ENCODE peak calls at places on chromosomes 5 and 9, in eight cellular contexts. U is lower leg skin, L is upper lobe of left lung, V is uterus, N is heart left ventricle, X is body of pancreas, T is esophagus squamous epithelium, B is stomach. Z is an unnamed sample.

GRCh38 chr5:88290801-88291200 is 22.2 kb upstream of the TMEM161B start:
- DNase-seq in U (no peak), T (no peak), N (no peak), B (no peak), V (no peak), X (no peak), L (no peak), Z (no peak)

GRCh38 chr9:125987420-125987819 is 240.2 kb downstream of the PBX3 start:
- DNase-seq in N (no peak), X (no peak), T (no peak), V (no peak), B (no peak), U (no peak), L (no peak), Z (no peak)

GRCh38 chr5:52743012-52743411 is 44.7 kb upstream of the ITGA1 start:
- DNase-seq in L (no peak), B (no peak), X (no peak), T (no peak), U (no peak), N (no peak), V (no peak), Z (no peak)

GRCh38 chr9:136546697-136547481 is 1.0 kb upstream of the NOTCH1 start:
- DNase-seq in B (peak; percentile 83), U (peak; percentile 72), V (peak; percentile 87), X (peak; percentile 88), L (peak; percentile 80), N (peak; percentile 85), T (no peak), Z (no peak)

GRCh38 chr5:146510528-146510927 is 5.5 kb downstream of the GPR151 start:
- DNase-seq in V (no peak), U (no peak), N (no peak), X (no peak), T (no peak), B (no peak), L (no peak), Z (no peak)

GRCh38 chr5:11715797-11716196 is 188.4 kb downstream of the CTNND2 start:
- DNase-seq in T (no peak), B (no peak), N (no peak), X (no peak), U (no peak), V (no peak), L (no peak), Z (no peak)

GRCh38 chr5:105677291-105677690 is 1993.4 kb downstream of the EFNA5 start:
- DNase-seq in V (no peak), T (no peak), U (no peak), B (no peak), N (no peak), X (no peak), L (no peak), Z (no peak)

GRCh38 chr5:154477382-154478223 is 424 bp downstream of the HAND1 start:
- DNase-seq in V (no peak), U (no peak), B (no peak), N (no peak), X (no peak), L (no peak), T (no peak), Z (no peak)

GRCh38 chr5:76256116-76256889 is 146.8 kb upstream of the IQGAP2 start:
- DNase-seq in L (peak; percentile 63), T (no peak), U (peak; percentile 59), N (no peak), B (peak; percentile 54), V (peak; percentile 18), X (peak; percentile 69), Z (no peak)

GRCh38 chr9:6656901-6657300 is 11.4 kb upstream of the GLDC start:
- DNase-seq in N (no peak), X (no peak), V (no peak), L (no peak), T (no peak), B (no peak), U (no peak), Z (no peak)

GRCh38 chr5:57834829-57835554 is 352.4 kb upstream of the ACTBL2 start:
- DNase-seq in V (no peak), B (no peak), U (no peak), L (no peak), N (no peak), T (no peak), X (peak; percentile 27), Z (no peak)

GRCh38 chr9:98427491-98427890 is 172.0 kb upstream of the TBC1D2 start:
- DNase-seq in V (no peak), U (no peak), L (no peak), N (no peak), T (no peak), X (no peak), B (no peak), Z (no peak)

GRCh38 chr5:142366007-142366406 is 41.2 kb upstream of the SPRY4 start:
- DNase-seq in N (no peak), B (no peak), T (no peak), X (no peak), U (no peak), V (no peak), L (no peak), Z (no peak)

GRCh38 chr5:115343855-115344254 is 47.4 kb upstream of the CCDC112 start:
- DNase-seq in L (no peak), T (no peak), V (no peak), N (no peak), U (no peak), X (no peak), B (no peak), Z (no peak)

GRCh38 chr5:37889612-37890317 is 49.9 kb upstream of the GDNF start:
- DNase-seq in X (no peak), L (no peak), N (no peak), V (no peak), U (no peak), T (no peak), B (no peak), Z (no peak)

GRCh38 chr9:5838884-5839571 is 6.1 kb upstream of the ERMP1 start:
- DNase-seq in N (no peak), B (peak; percentile 69), X (peak; percentile 72), L (peak; percentile 62), U (no peak), V (no peak), T (no peak), Z (no peak)

GRCh38 chr9:32348289-32348688 is 36.2 kb upstream of the ACO1 start:
- DNase-seq in X (no peak), N (no peak), B (no peak), U (no peak), T (no peak), V (no peak), L (no peak), Z (no peak)

GRCh38 chr5:2756764-2757163 is 5.3 kb upstream of the IRX2 start:
- DNase-seq in L (no peak), X (no peak), T (no peak), V (no peak), B (no peak), N (no peak), U (no peak), Z (no peak)

GRCh38 chr9:37107701-37108100 is 12.7 kb upstream of the ZCCHC7 start:
- DNase-seq in L (no peak), N (no peak), U (no peak), B (no peak), T (no peak), X (no peak), V (no peak), Z (no peak)

GRCh38 chr5:174234388-174234787 is 188.9 kb downstream of the NSG2 start:
- DNase-seq in V (no peak), T (no peak), N (no peak), U (no peak), B (no peak), X (no peak), L (no peak), Z (no peak)

GRCh38 chr5:111013011-111013410 is 58.5 kb upstream of the TSLP start:
- DNase-seq in T (no peak), N (no peak), U (no peak), L (no peak), V (no peak), X (no peak), B (no peak), Z (no peak)

GRCh38 chr9:134972140-134972539 is 54.4 kb upstream of the FCN1 start:
- DNase-seq in B (no peak), T (no peak), L (no peak), U (no peak), X (no peak), V (no peak), N (peak; percentile 30), Z (no peak)

GRCh38 chr5:78611161-78611605 is 37.4 kb downstream of the LHFPL2 start:
- DNase-seq in V (no peak), X (peak; percentile 31), B (no peak), L (no peak), U (no peak), N (no peak), T (no peak), Z (no peak)

GRCh38 chr5:134174841-134175839 is 1.6 kb downstream of the SKP1 start:
- DNase-seq in X (no peak), L (no peak), V (no peak), T (no peak), N (no peak), B (no peak), U (no peak), Z (no peak)

GRCh38 chr5:8568858-8569257 is 699.9 kb downstream of the MTRR start:
- DNase-seq in L (no peak), V (no peak), B (no peak), U (no peak), X (no peak), T (no peak), N (no peak), Z (no peak)

GRCh38 chr5:77128411-77129061 is 41.5 kb upstream of the ZBED3 start:
- DNase-seq in X (no peak), L (no peak), U (no peak), V (no peak), B (no peak), T (no peak), N (no peak), Z (no peak)

GRCh38 chr5:35815089-35815936 is 41.4 kb upstream of the IL7R start:
- DNase-seq in T (no peak), X (no peak), U (no peak), V (no peak), N (no peak), L (no peak), B (no peak), Z (no peak)

GRCh38 chr5:10423009-10423408 is 18.7 kb upstream of the ROPN1L start:
- DNase-seq in V (no peak), U (no peak), L (no peak), T (no peak), N (no peak), B (no peak), X (no peak), Z (no peak)
- TF ChIP-seq POLR2A in V (no peak), U (no peak), L (no peak), T (no peak), N (no peak), B (no peak), X (no peak), Z (no peak)

GRCh38 chr5:56066931-56067450 is 72.2 kb upstream of the IL6ST start:
- DNase-seq in N (no peak), V (no peak), L (no peak), U (no peak), X (no peak), T (no peak), B (no peak), Z (no peak)
- TF ChIP-seq POLR2A in N (no peak), V (no peak), L (no peak), U (no peak), X (no peak), T (no peak), B (no peak), Z (no peak)

GRCh38 chr5:95835682-95836405 is 13.3 kb upstream of the GLRX start:
- DNase-seq in X (no peak), V (no peak), U (no peak), N (no peak), L (no peak), B (no peak), T (no peak), Z (no peak)
- TF ChIP-seq POLR2A in X (no peak), V (no peak), U (no peak), N (no peak), L (no peak), B (no peak), T (no peak), Z (no peak)

GRCh38 chr5:28310696-28311095 is 1272.3 kb upstream of the CDH9 start:
- DNase-seq in V (no peak), U (no peak), X (no peak), T (no peak), B (no peak), N (no peak), L (no peak), Z (no peak)
- TF ChIP-seq POLR2A in V (no peak), U (no peak), X (no peak), T (no peak), B (no peak), N (no peak), L (no peak), Z (no peak)